ENCODE peak calls at places on chromosomes 3 and 15, in seven cellular contexts. F is IMR-90; A is AG04450; I is H9; Y is aorta; M is prostate gland; K is naive thymus-derived CD4-positive, alpha-beta T cell. V is an unnamed sample. For H3K9me3, the result is how much of the 10 kb centered on the place peaks cover.

GRCh38 chr3:102224171-102224570 is 210.6 kb upstream of the ZPLD1 start:
- DNase-seq in F (peak), A (no peak), I (no peak), Y (no peak), M (no peak), K (no peak), V (peak)

GRCh38 chr15:56968821-56969220 is 50.4 kb downstream of the TCF12 start:
- DNase-seq in F (no peak), A (no peak), I (no peak), Y (no peak), M (peak), K (no peak), V (no peak)

GRCh38 chr3:28077566-28077965 is 163.9 kb upstream of the CMC1 start:
- DNase-seq in F (peak), A (no peak), I (peak), Y (no peak), M (no peak), K (no peak), V (peak)

GRCh38 chr3:128494152-128494650 is 1.2 kb upstream of the GATA2 start:
- DNase-seq in F (no peak), A (no peak), I (no peak), Y (no peak), M (no peak), K (no peak), V (no peak)

GRCh38 chr3:116440196-116440595 is 5.1 kb downstream of the LSAMP start:
- DNase-seq in F (peak), A (peak), I (no peak), Y (no peak), M (no peak), K (no peak), V (peak)

GRCh38 chr15:90481023-90481422 is 48.7 kb upstream of the CRTC3 start:
- DNase-seq in F (no peak), A (no peak), I (no peak), Y (no peak), M (no peak), K (no peak), V (no peak)

GRCh38 chr3:47984089-47984759 is 32.0 kb downstream of the MAP4 start:
- DNase-seq in F (peak), A (peak), I (no peak), Y (no peak), M (no peak), K (no peak), V (peak)

GRCh38 chr3:126908752-126909275 is 74.1 kb upstream of the PLXNA1 start:
- DNase-seq in F (no peak), A (no peak), I (no peak), Y (peak), M (no peak), K (no peak), V (no peak)

GRCh38 chr3:22098000-22098399 is 347.0 kb upstream of the ZNF385D start:
- DNase-seq in F (no peak), A (no peak), I (no peak), Y (no peak), M (no peak), K (no peak), V (no peak)

GRCh38 chr3:149936812-149937230 is 33.9 kb downstream of the PFN2 start:
- DNase-seq in F (peak), A (no peak), I (peak), Y (no peak), M (no peak), K (peak), V (peak)

GRCh38 chr3:1251282-1252060 is 158.6 kb downstream of the CNTN6 start:
- DNase-seq in F (no peak), A (no peak), I (no peak), Y (no peak), M (no peak), K (no peak), V (peak)

GRCh38 chr3:25453521-25454410 is 25.7 kb downstream of the RARB start:
- DNase-seq in F (peak), A (peak), I (no peak), Y (no peak), M (no peak), K (no peak), V (no peak)

GRCh38 chr3:196963309-196963953 is 5.2 kb downstream of the PIGZ start:
- DNase-seq in F (no peak), A (no peak), I (no peak), Y (no peak), M (no peak), K (no peak), V (no peak)

GRCh38 chr15:59366368-59367021 is 6.2 kb downstream of the MYO1E start:
- DNase-seq in F (no peak), A (no peak), I (no peak), Y (no peak), M (no peak), K (no peak), V (no peak)

GRCh38 chr3:110504901-110505300 is 566.7 kb upstream of the NECTIN3 start:
- DNase-seq in F (no peak), A (no peak), I (no peak), Y (no peak), M (no peak), K (no peak), V (no peak)

GRCh38 chr3:43217633-43218032 is 68.7 kb upstream of the SNRK start:
- DNase-seq in F (peak), A (no peak), I (no peak), Y (no peak), M (no peak), K (no peak), V (peak)

GRCh38 chr3:114299421-114299820 is 5.6 kb downstream of the TIGIT start:
- DNase-seq in F (no peak), A (no peak), I (peak), Y (no peak), M (no peak), K (no peak), V (no peak)

GRCh38 chr3:33019981-33020380 is 68.5 kb downstream of the CCR4 start:
- DNase-seq in F (no peak), A (no peak), I (no peak), Y (no peak), M (no peak), K (no peak), V (no peak)

GRCh38 chr15:79185199-79185598 is 94.6 kb upstream of the RASGRF1 start:
- DNase-seq in F (no peak), A (no peak), I (peak), Y (no peak), M (no peak), K (no peak), V (no peak)

GRCh38 chr3:37995652-37996641 is 5.4 kb downstream of the VILL start:
- DNase-seq in F (no peak), A (no peak), I (no peak), Y (peak), M (no peak), K (no peak), V (no peak)

GRCh38 chr3:32817195-32817560 is 619 bp upstream of the TRIM71 start:
- DNase-seq in F (no peak), A (no peak), I (no peak), Y (no peak), M (no peak), K (no peak), V (no peak)

GRCh38 chr3:70620956-70621355 is 308.5 kb upstream of the MDFIC2 start:
- DNase-seq in F (no peak), A (no peak), I (no peak), Y (no peak), M (no peak), K (no peak), V (no peak)

GRCh38 chr3:81045976-81046375 is 715.5 kb downstream of the GBE1 start:
- DNase-seq in F (no peak), A (no peak), I (no peak), Y (no peak), M (no peak), K (no peak), V (peak)

GRCh38 chr3:57816471-57817105 is 60.5 kb downstream of the SLMAP start:
- DNase-seq in F (peak), A (no peak), I (no peak), Y (no peak), M (no peak), K (no peak), V (peak)

GRCh38 chr3:99351097-99351496 is 287.3 kb upstream of the COL8A1 start:
- DNase-seq in F (no peak), A (no peak), I (no peak), Y (no peak), M (no peak), K (no peak), V (no peak)

GRCh38 chr3:105823149-105823866 is 45.5 kb downstream of the CBLB start:
- DNase-seq in F (peak), A (peak), I (no peak), Y (no peak), M (no peak), K (no peak), V (peak)

GRCh38 chr3:140376136-140376889 is 301.6 kb upstream of the TRIM42 start:
- DNase-seq in F (no peak), A (no peak), I (no peak), Y (no peak), M (no peak), K (no peak), V (no peak)

DNA sequence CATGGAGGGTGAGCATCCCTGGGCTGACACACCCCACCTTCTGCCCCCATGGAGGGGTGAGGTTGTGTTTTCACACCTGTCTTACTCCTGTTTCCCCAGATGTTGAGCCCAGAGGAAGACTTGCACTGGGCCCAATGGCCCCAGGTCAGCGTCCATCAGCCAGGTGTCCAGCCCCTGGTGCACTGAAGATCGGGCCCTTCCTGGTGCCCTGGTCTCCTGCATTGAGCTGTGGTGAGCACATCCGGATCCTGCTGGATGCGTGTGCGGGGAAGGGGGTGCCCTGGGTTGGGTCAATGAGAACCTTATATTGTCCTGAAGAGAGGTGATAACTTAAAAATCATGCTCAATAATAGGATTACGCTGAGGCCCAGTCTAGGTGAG is 227.3 kb downstream of the SNRPN start:
- DNase-seq in F (no peak), A (no peak), I (no peak), Y (peak), M (no peak), K (no peak), V (no peak)
- H3K9me3 ChIP-seq in F (half or more), A (half or more), I (under half), Y (under half), M (under half), K (half or more), V (under half)

DNA sequence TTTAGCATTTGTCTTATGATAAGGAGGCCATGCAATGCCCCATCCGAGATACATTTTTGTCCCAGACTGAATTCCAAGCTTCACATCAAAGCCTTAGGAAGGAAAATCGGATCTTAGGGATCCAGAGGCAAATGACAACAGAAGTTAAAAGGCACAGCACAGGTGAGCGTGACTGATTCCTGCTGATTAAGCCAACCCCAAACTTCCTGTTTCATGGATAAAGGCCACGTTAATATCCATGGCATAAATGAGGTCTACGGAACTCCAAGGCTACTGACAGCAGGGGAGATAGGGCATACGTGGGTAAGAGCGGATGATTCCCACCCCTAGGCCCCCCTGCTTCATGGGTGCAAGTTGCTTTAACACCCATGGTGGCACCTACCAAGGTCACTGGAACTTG is 471.6 kb downstream of the FHIT start:
- DNase-seq in F (no peak), A (no peak), I (no peak), Y (no peak), M (no peak), K (no peak), V (no peak)
- H3K9me3 ChIP-seq in F (under half), A (under half), I (under half), Y (under half), M (under half), K (under half), V (under half)

DNA sequence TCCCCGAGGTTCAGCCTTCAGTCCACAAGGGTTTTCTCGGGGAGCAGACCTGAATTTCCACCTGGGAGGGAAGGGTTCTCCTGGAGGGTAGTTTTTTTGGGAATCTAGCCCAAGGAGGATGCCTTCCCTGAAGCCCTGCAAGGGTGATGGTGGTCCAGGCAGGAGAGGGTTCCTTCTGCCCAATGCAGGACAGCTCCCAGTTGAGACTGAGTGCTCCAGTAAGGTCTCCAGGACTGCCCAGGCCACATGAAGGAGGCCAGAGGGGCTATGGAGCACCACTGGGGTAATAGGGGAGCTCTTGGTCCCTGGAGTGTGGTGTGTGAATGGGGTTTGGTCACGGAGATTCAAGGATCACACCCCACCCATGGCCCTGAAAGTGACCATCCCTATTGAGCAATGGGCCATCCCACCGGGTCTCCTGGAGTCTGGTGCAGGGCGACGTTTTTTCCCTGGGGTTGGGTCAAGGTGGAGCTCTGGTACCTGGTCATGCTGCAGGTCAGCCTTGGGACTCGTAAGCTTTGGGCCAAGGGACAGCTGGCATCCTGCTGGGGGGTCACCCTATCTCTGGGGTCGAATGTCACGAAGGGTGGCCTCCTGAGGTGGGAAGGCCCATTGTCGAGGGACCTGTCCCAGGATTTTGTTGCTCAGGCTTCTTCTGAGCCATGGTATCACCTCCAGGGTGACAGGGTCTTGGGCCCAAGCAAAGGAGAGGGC is 196.5 kb downstream of the UBE3A start:
- DNase-seq in F (no peak), A (no peak), I (no peak), Y (peak), M (no peak), K (no peak), V (no peak)
- H3K9me3 ChIP-seq in F (half or more), A (half or more), I (half or more), Y (under half), M (under half), K (under half), V (under half)

DNA sequence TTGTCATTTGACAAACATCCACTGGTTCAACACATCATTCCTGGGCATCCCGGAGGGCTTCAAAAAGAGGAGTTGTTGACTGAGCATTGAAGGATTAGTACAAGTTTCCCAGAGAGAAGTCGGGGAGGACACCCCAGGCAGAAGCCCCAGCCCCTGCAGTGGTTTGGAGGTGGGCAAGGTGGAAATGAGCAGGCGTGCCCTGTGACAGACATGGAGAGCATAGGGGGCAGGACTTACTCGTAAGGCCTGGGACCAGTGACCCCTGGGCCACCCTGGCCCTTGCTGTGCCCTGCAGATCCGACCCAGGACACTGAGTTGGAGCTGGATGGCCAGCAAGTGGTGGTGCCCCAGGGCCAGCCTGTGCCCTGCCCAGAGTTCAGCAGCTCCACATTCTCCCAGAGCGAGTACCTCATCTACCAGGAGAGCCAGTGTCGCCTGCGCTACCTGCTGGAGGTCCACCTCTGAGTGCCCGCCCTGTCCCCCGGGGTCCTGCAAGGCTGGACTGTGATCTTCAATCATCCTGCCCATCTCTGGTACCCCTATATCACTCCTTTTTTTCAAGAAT is 5.9 kb downstream of the PARP3 start:
- DNase-seq in F (no peak), A (no peak), I (no peak), Y (no peak), M (no peak), K (no peak), V (no peak)
- H3K9me3 ChIP-seq in F (under half), A (under half), I (under half), Y (under half), M (under half), K (under half), V (under half)

GRCh38 chr3:155425351-155425750 is 131.9 kb upstream of the STRIT1 start:
- DNase-seq in F (no peak), A (no peak), I (no peak), Y (no peak), M (no peak), K (no peak), V (no peak)
- H3K9me3 ChIP-seq in F (under half), A (under half), I (under half), Y (under half), M (under half), K (under half), V (under half)

DNA sequence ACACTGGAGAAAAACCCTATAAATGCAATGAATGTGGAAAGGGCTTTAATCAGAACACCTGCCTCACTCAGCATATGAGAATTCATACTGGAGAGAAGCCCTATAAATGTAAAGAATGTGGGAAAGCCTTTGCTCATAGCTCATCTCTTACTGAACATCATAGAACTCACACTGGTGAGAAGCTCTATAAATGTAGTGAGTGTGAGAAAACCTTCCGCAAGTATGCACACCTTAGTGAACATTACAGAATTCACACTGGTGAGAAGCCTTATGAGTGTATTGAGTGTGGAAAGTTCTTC is 7.4 kb upstream of the ZNF501 start:
- DNase-seq in F (no peak), A (no peak), I (no peak), Y (no peak), M (no peak), K (no peak), V (peak)
- H3K9me3 ChIP-seq in F (half or more), A (half or more), I (half or more), Y (under half), M (under half), K (half or more), V (under half)

GRCh38 chr3:58955308-58955707 is 94.5 kb downstream of the CFAP20DC start:
- DNase-seq in F (no peak), A (no peak), I (peak), Y (no peak), M (no peak), K (no peak), V (no peak)
- H3K9me3 ChIP-seq in F (under half), A (under half), I (under half), Y (under half), M (under half), K (under half), V (under half)

GRCh38 chr15:101520395-101520794 is 30.9 kb upstream of the PCSK6 start:
- DNase-seq in F (no peak), A (no peak), I (peak), Y (no peak), M (no peak), K (no peak), V (no peak)

GRCh38 chr15:101521084-101521483 is 31.6 kb upstream of the PCSK6 start:
- DNase-seq in F (no peak), A (no peak), I (peak), Y (no peak), M (no peak), K (no peak), V (no peak)

GRCh38 chr15:101514318-101514717 is 24.8 kb upstream of the PCSK6 start:
- DNase-seq in F (no peak), A (no peak), I (no peak), Y (no peak), M (no peak), K (no peak), V (no peak)

GRCh38 chr15:101521563-101521962 is 32.1 kb upstream of the PCSK6 start:
- DNase-seq in F (no peak), A (no peak), I (no peak), Y (no peak), M (no peak), K (no peak), V (no peak)

DNA sequence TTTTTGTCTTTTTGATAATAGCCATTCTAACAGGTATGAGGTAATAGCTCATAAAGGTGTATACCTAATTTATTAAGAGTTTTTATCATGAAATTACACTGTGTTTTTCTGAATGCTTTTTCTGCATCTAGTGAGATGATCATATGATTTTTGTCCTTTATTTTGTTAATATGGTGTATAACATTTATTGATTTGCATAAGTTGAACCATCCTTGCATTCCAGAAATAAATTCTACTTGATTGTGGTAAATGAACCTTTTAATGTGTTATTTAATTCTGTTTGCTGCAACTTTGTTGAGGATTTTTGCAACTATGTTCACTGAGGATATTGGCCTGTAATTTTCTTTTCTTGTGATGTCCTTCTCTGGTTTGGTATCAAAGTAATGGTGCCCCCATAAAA is 28.0 kb upstream of the PCSK6 start:
- DNase-seq in F (no peak), A (no peak), I (no peak), Y (no peak), M (no peak), K (no peak), V (no peak)
- H3K9me3 ChIP-seq in F (under half), A (under half), I (under half), Y (under half), M (under half), K (under half), V (under half)

V was measured in fibroblast of lung.